ENCODE peak calls at places on chromosomes 1 and 21, in six cellular contexts. Z is brain microvascular endothelial cell, J is heart left ventricle, Y is pancreas, P is cardiac muscle cell, C is right lobe of liver. Q is an unnamed sample. For H3K27me3, the result is how much of the 10 kb centered on the place peaks cover.

GRCh38 chr1:58487002-58487401 is 59.5 kb downstream of the OMA1 start:
- DNase-seq in J (no peak), C (no peak), Z (no peak), Y (no peak), P (no peak), Q (no peak)

GRCh38 chr1:37484325-37485051 is 10.1 kb downstream of the ZC3H12A start:
- DNase-seq in P (no peak), C (no peak), Y (peak), Z (no peak), J (no peak), Q (no peak)

GRCh38 chr1:116503535-116504307 is 67.1 kb downstream of the CD58 start:
- DNase-seq in P (no peak), J (peak), Y (no peak), C (peak), Z (no peak), Q (no peak)

GRCh38 chr1:235460768-235461167 is 43.5 kb downstream of the B3GALNT2 start:
- DNase-seq in Z (no peak), P (no peak), Y (no peak), J (no peak), C (no peak), Q (no peak)

GRCh38 chr1:84540759-84541158 is 33.5 kb downstream of the CTBS start:
- DNase-seq in J (no peak), C (no peak), Z (no peak), P (no peak), Y (no peak), Q (no peak)

GRCh38 chr1:92901699-92902405 is 59.4 kb downstream of the DIPK1A start:
- DNase-seq in Z (no peak), C (no peak), Y (no peak), P (no peak), J (no peak), Q (no peak)

GRCh38 chr1:160353223-160353622 is 10.0 kb downstream of the NCSTN start:
- DNase-seq in Z (peak), C (no peak), P (no peak), J (no peak), Y (no peak), Q (no peak)

GRCh38 chr1:202848191-202848542 is 37.4 kb downstream of the PCAT6 start:
- DNase-seq in Z (no peak), P (no peak), Y (no peak), C (no peak), J (no peak), Q (no peak)

GRCh38 chr1:175172503-175172902 is 20.1 kb downstream of the KIAA0040 start:
- DNase-seq in Y (no peak), C (no peak), P (no peak), J (no peak), Z (no peak), Q (no peak)

GRCh38 chr1:207863893-207864535 is 46.9 kb downstream of the CD34 start:
- DNase-seq in P (no peak), Z (no peak), C (no peak), Y (no peak), J (peak), Q (no peak)

GRCh38 chr1:151908228-151908691 is 1.1 kb downstream of the THEM4 start:
- DNase-seq in Z (no peak), J (no peak), C (no peak), P (peak), Y (no peak), Q (no peak)

GRCh38 chr1:201582977-201583376 is 44.0 kb downstream of the NAV1 start:
- DNase-seq in P (no peak), J (no peak), C (no peak), Y (no peak), Z (no peak), Q (no peak)

GRCh38 chr1:59357645-59358044 is 60.8 kb downstream of the FGGY start:
- DNase-seq in Y (no peak), J (no peak), C (no peak), P (no peak), Z (no peak), Q (no peak)

GRCh38 chr1:208652300-208653160 is 408.3 kb upstream of the PLXNA2 start:
- DNase-seq in Y (peak), Z (peak), J (peak), C (peak), P (peak), Q (peak)

GRCh38 chr1:83985048-83985447 is 13.9 kb downstream of the TTLL7 start:
- DNase-seq in C (peak), J (no peak), Z (no peak), P (no peak), Y (peak), Q (no peak)

GRCh38 chr1:32142446-32143301 is 34.8 kb downstream of the KPNA6 start:
- DNase-seq in P (peak), Z (peak), C (no peak), Y (peak), J (peak), Q (peak)

GRCh38 chr1:230842801-230843200 is 25.5 kb downstream of the C1orf198 start:
- DNase-seq in J (peak), Y (no peak), P (no peak), Z (no peak), C (no peak), Q (no peak)

GRCh38 chr1:231549733-231550447 is 21.4 kb downstream of the TSNAX start:
- DNase-seq in Z (no peak), C (no peak), P (no peak), Y (no peak), J (no peak), Q (no peak)

GRCh38 chr1:71641903-71642302 is 561.1 kb upstream of the ZRANB2 start:
- DNase-seq in Z (no peak), P (no peak), J (peak), Y (no peak), C (no peak), Q (no peak)

DNA sequence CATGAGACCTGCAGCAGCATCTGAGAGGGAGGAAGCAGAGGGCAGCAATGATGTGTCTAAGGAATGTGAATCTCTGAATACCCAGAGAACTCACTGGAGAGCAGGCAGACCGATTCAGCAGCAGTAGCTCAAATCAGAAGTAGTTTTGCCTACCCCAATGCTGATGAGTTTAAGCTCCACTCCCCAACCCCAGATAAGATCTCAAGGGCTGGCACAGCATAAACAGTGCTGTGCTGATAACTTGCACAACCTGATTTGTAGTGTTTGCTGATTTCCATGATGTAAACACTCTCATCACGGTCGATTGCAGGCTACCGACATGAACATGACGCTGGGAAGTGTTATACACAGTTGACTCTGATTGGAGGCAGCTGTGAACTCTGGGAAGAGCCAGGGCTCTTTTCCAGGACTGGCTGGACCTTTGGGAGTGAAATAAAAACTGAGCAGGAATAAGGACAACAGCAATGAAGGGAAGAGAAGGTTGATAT is 11.2 kb upstream of the HMGCS2 start:
- DNase-seq in Z (no peak), Y (peak), J (peak), P (peak), C (peak), Q (no peak)
- H3K4me3 ChIP-seq in Z (no peak), Y (no peak), J (no peak), P (no peak), C (no peak), Q (no peak)

DNA sequence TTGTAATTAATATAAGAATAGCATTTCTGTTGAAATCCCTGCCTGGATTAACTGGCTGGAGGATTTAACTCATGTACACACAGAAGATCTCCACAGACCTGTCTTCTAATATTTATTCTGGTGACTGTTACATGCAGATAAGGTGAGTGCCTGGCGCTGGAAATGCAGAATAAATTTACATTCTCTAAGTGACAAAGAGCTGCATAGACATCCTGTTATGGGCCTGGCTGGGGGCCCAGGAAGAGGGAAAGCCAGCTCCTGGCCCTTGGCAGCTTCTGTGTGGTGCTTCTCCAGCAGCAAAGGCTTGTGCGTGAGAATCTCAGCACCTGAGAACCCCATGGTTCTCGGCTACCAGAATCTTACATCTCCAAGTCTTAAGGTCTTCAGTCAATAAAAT is 446.6 kb downstream of the PTPRU start:
- DNase-seq in Z (no peak), C (no peak), Y (peak), J (no peak), P (peak), Q (no peak)
- H3K27me3 ChIP-seq in Z (under half), C (under half), Y (under half), J (under half), P (under half), Q (under half)

GRCh38 chr1:150560011-150560438 is 10.8 kb downstream of the ADAMTSL4 start:
- DNase-seq in J (peak), P (peak), Y (peak), C (peak), Z (no peak), Q (peak)

GRCh38 chr1:150560576-150560975 is 11.4 kb downstream of the ADAMTSL4 start:
- DNase-seq in Z (no peak), P (no peak), J (no peak), Y (no peak), C (no peak), Q (no peak)

GRCh38 chr1:150558761-150559626 is 9.8 kb downstream of the ADAMTSL4 start:
- DNase-seq in C (peak), Z (no peak), Y (peak), P (peak), J (peak), Q (no peak)

GRCh38 chr1:150558328-150558727 is 9.1 kb downstream of the ADAMTSL4 start:
- DNase-seq in Y (no peak), C (no peak), J (no peak), Z (no peak), P (no peak), Q (no peak)

GRCh38 chr1:150559627-150560010 is 10.4 kb downstream of the ADAMTSL4 start:
- DNase-seq in C (no peak), J (no peak), P (no peak), Y (no peak), Z (no peak), Q (no peak)
- H3K4me3 ChIP-seq in C (no peak), J (no peak), P (no peak), Y (no peak), Z (no peak), Q (no peak)

GRCh38 chr21:34885125-34885524 is 164.0 kb downstream of the RUNX1 start:
- DNase-seq in Z (no peak), C (no peak), Y (no peak), J (no peak), P (no peak), Q (no peak)
- H3K27me3 ChIP-seq in Z (under half), C (under half), Y (under half), J (under half), P (half or more), Q (under half)

GRCh38 chr1:27600500-27601175 is 3.3 kb downstream of the AHDC1 start:
- DNase-seq in Z (no peak), Y (no peak), J (no peak), C (no peak), P (no peak), Q (no peak)
- H3K4me3 ChIP-seq in Z (no peak), Y (no peak), J (no peak), C (no peak), P (no peak), Q (no peak)

DNA sequence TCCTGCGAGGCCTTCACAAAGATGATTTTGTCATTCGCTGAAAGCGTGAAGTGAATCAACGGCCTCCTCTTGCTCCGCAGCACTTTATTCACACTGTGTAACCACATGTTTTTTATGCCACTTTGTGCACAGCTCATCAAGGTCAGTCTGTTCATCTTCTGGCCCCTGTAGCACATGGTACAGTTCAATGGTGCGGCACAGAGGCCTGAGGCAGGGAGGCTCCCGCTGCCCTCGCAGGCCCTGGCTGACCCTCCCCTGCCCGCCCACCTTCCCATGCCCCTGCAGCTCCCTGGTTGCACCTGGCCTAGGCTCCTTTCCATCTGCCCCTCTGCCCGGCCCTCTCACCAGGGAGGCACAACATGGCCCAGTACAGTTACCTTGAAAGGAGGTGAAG is 87.5 kb downstream of the CD247 start:
- DNase-seq in C (no peak), Y (no peak), Z (no peak), P (no peak), J (no peak), Q (no peak)
- H3K27me3 ChIP-seq in C (under half), Y (under half), Z (under half), P (under half), J (under half), Q (under half)

GRCh38 chr1:222066539-222066938 is 324.6 kb upstream of the DUSP10 start:
- DNase-seq in J (no peak), Z (no peak), C (no peak), P (no peak), Y (no peak), Q (no peak)
- H3K4me3 ChIP-seq in J (no peak), Z (no peak), C (no peak), P (no peak), Y (no peak), Q (no peak)

GRCh38 chr1:228899421-228899956 is 164.2 kb downstream of the RHOU start:
- DNase-seq in Y (no peak), Z (no peak), P (no peak), J (no peak), C (no peak), Q (no peak)
- H3K27me3 ChIP-seq in Y (under half), Z (under half), P (under half), J (under half), C (under half), Q (under half)

GRCh38 chr21:42523211-42523610 is 9.6 kb downstream of the SLC37A1 start:
- DNase-seq in J (no peak), C (no peak), Y (no peak), Z (no peak), P (no peak), Q (no peak)

GRCh38 chr21:42523941-42524340 is 10.3 kb downstream of the SLC37A1 start:
- DNase-seq in J (no peak), C (no peak), P (no peak), Y (no peak), Z (no peak), Q (no peak)

GRCh38 chr21:42525676-42526378 is 12.2 kb downstream of the SLC37A1 start:
- DNase-seq in P (no peak), J (no peak), Y (no peak), Z (no peak), C (no peak), Q (no peak)

GRCh38 chr21:42525228-42525604 is 11.6 kb downstream of the SLC37A1 start:
- DNase-seq in J (no peak), P (no peak), C (no peak), Y (no peak), Z (peak), Q (no peak)

GRCh38 chr21:42524341-42525227 is 10.9 kb downstream of the SLC37A1 start:
- DNase-seq in P (no peak), Z (peak), C (no peak), J (peak), Y (peak), Q (no peak)
- H3K4me3 ChIP-seq in P (no peak), Z (peak), C (no peak), J (no peak), Y (no peak), Q (no peak)

Q was measured in Caco-2.